ENCODE peak calls at places on chromosomes 6 and 20, in five cellular contexts. B is heart left ventricle, J is IMR-90, H is pancreas, Q is psoas muscle. W is an unnamed sample. For H3K9me3, the result is how much of the 10 kb centered on the place peaks cover.

GRCh38 chr6:54847799-54848597 is 1.4 kb downstream of the FAM83B start:
- DNase-seq in J (peak), Q (no peak), B (no peak), H (no peak), W (no peak)

GRCh38 chr6:142174681-142175080 is 27.6 kb downstream of the VTA1 start:
- DNase-seq in J (no peak), Q (no peak), B (no peak), H (no peak), W (no peak)

GRCh38 chr6:83853968-83854501 is 875 bp downstream of the RIPPLY2 start:
- DNase-seq in H (no peak), B (no peak), Q (no peak), J (no peak), W (no peak)

GRCh38 chr20:54062812-54063280 is 7.5 kb downstream of the BCAS1 start:
- DNase-seq in J (peak), H (no peak), Q (no peak), B (no peak), W (no peak)

GRCh38 chr20:6975326-6975725 is 207.8 kb downstream of the BMP2 start:
- DNase-seq in H (no peak), J (no peak), B (no peak), Q (no peak), W (no peak)

GRCh38 chr6:82015526-82015925 is 232.0 kb downstream of the IBTK start:
- DNase-seq in H (no peak), J (no peak), Q (no peak), B (no peak), W (no peak)

GRCh38 chr6:166055801-166056200 is 111.8 kb downstream of the TBXT start:
- DNase-seq in H (no peak), B (no peak), J (no peak), Q (no peak), W (no peak)

GRCh38 chr6:169824848-169825557 is 73.6 kb downstream of the ERMARD start:
- DNase-seq in J (no peak), Q (no peak), H (no peak), B (no peak), W (no peak)

GRCh38 chr20:62603021-62603906 is 39.0 kb upstream of the SLCO4A1 start:
- DNase-seq in H (peak), Q (peak), J (peak), B (peak), W (no peak)

GRCh38 chr20:51581571-51581970 is 39.1 kb upstream of the NFATC2 start:
- DNase-seq in B (no peak), Q (no peak), J (no peak), H (no peak), W (no peak)

GRCh38 chr20:47705497-47705856 is 79.8 kb downstream of the SULF2 start:
- DNase-seq in Q (no peak), J (no peak), B (peak), H (no peak), W (no peak)

GRCh38 chr6:26125015-26125690 is 37.9 kb downstream of the HFE start:
- DNase-seq in B (no peak), J (no peak), Q (no peak), H (peak), W (no peak)

GRCh38 chr6:43887340-43887858 is 117.4 kb downstream of the VEGFA start:
- DNase-seq in H (no peak), J (no peak), B (no peak), Q (no peak), W (no peak)

GRCh38 chr6:51550243-51550642 is 537.2 kb downstream of the PKHD1 start:
- DNase-seq in J (no peak), B (no peak), H (no peak), Q (no peak), W (no peak)

GRCh38 chr20:25214416-25214770 is 18.9 kb downstream of the ENTPD6 start:
- DNase-seq in J (no peak), Q (no peak), B (no peak), H (no peak), W (no peak)

GRCh38 chr6:145815351-145815772 is 767 bp upstream of the FBXO30 start:
- DNase-seq in Q (peak), J (peak), B (no peak), H (no peak), W (no peak)

GRCh38 chr6:108027594-108027993 is 46.9 kb downstream of the OSTM1 start:
- DNase-seq in B (no peak), Q (no peak), J (peak), H (peak), W (no peak)

GRCh38 chr6:21587925-21588811 is 5.4 kb upstream of the SOX4 start:
- DNase-seq in B (peak), J (peak), H (peak), Q (peak), W (no peak)

GRCh38 chr6:45626087-45626891 is 248.6 kb upstream of the SUPT3H start:
- DNase-seq in J (peak), Q (no peak), H (no peak), B (no peak), W (no peak)

GRCh38 chr6:86154852-86155251 is 512.2 kb upstream of the SYNCRIP start:
- DNase-seq in B (no peak), H (no peak), Q (no peak), J (no peak), W (no peak)

GRCh38 chr6:165717732-165718465 is 54.9 kb upstream of the PDE10A start:
- DNase-seq in B (no peak), H (no peak), Q (no peak), J (peak), W (no peak)

GRCh38 chr20:61942526-61942925 is 123.2 kb downstream of the TAF4 start:
- DNase-seq in H (no peak), Q (no peak), J (no peak), B (no peak), W (no peak)

GRCh38 chr20:39146394-39146793 is 184.2 kb downstream of the DHX35 start:
- DNase-seq in B (no peak), H (no peak), Q (no peak), J (no peak), W (no peak)

GRCh38 chr6:26175428-26176181 is 88.4 kb downstream of the HFE start:
- DNase-seq in H (no peak), J (peak), Q (no peak), B (no peak), W (peak)

GRCh38 chr6:87661503-87661902 is 40.5 kb downstream of the AKIRIN2 start:
- DNase-seq in J (peak), B (no peak), H (no peak), Q (no peak), W (no peak)

DNA sequence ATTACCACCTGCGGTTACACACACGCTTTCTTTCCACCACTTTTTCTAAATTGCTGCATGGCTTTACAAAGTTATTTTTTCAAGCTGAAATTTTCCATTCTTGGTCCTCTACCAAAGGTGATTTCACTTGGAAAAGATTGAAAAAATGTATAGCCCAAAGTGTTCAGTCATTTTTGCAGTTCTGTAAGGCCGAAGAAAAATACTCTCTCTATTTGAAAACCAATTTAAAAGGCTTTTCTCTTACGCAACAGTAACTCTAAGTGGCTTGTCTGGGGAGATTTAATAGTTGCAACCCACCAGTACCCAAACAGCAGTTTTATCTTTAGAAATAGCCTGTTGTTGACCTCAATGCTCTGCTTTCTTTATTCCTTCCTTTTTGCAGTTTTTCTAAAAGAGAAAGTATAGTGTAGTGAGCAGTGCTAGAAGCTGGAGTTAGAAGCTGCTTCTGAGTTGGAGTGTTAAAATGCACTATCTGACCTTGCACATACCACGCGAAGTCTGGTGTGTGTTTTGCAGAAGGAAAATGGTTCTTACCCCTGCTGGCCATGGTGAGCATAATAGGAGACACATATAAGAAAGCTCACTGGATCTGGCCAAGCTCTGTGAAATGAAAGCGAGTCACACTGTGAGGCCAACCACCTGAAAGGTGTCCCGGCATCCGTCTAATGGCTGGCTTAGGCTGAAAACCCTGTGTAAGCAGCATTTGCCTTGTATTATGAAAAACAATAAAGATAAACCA is 271.6 kb upstream of the PRND start:
- DNase-seq in Q (no peak), B (no peak), J (peak), H (no peak), W (no peak)
- TF ChIP-seq CTCF in Q (no peak), B (no peak), J (peak), H (no peak), W (no peak)

DNA sequence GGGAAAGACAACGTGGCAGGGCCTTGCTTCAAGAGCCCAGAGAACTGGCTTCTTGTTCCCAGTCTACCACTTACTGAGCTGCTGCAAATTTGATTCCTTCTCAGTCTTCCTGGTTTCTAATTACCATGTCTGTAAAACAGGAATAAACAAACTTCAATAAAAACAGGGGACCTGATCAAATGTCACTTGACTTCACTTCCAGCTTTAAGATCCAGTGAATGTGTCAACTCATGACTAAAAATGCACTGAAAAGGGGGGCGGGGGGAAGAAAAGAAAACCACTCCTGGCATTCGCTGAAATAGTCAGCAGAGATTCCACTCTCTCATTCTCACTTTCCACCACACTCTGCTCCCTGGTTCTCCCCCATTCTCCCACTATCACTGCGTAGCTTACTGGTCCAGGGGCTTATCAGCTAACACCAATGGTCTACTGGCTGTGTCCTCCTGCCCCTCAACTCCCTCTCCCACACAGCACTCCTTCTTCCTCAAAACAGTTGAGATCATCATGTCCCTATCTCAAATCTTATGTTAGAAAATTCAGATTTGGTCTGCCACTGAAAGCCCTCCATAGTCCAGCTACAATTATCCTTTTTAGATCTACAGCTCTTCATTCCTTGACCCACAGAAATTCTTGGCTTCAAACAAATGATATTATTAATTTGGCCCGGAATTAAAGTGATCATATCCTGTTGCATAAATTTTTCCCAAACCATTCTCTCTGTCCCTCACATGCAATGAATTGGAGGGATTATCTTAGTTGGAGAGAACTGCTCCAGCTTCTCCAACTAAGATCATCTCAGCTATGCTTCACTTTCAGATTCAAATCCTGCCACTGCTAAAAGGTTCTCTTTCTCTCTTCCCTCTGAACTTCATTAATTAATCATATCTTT is 494.4 kb upstream of the MARCKS start:
- DNase-seq in B (no peak), H (no peak), J (peak), Q (no peak), W (no peak)
- H3K27ac ChIP-seq in B (no peak), H (no peak), J (peak), Q (no peak), W (no peak)

GRCh38 chr6:168007592-168008338 is 10.3 kb downstream of the KIF25 start:
- DNase-seq in Q (no peak), J (peak), H (peak), B (no peak), W (no peak)
- H3K9me3 ChIP-seq in Q (under half), J (under half), H (under half), B (under half), W (under half)

GRCh38 chr20:59222239-59222981 is 58.8 kb downstream of the ZNF831 start:
- DNase-seq in H (peak), J (peak), B (peak), Q (peak), W (peak)

GRCh38 chr20:59221881-59222238 is 58.2 kb downstream of the ZNF831 start:
- DNase-seq in H (no peak), B (no peak), J (no peak), Q (no peak), W (no peak)

GRCh38 chr20:59221049-59221748 is 57.6 kb downstream of the ZNF831 start:
- DNase-seq in Q (no peak), H (no peak), B (no peak), J (no peak), W (no peak)

GRCh38 chr20:59223750-59224149 is 60.1 kb downstream of the ZNF831 start:
- DNase-seq in B (no peak), J (no peak), H (no peak), Q (no peak), W (no peak)

GRCh38 chr20:59222982-59223610 is 59.5 kb downstream of the ZNF831 start:
- DNase-seq in B (no peak), J (no peak), Q (no peak), H (no peak), W (no peak)
- TF ChIP-seq CTCF in B (no peak), J (no peak), Q (no peak), H (no peak), W (no peak)

GRCh38 chr20:22402990-22403859 is 181.1 kb downstream of the FOXA2 start:
- DNase-seq in Q (no peak), B (no peak), J (no peak), H (no peak), W (no peak)
- H3K27ac ChIP-seq in Q (no peak), B (no peak), J (no peak), H (peak), W (no peak)

DNA sequence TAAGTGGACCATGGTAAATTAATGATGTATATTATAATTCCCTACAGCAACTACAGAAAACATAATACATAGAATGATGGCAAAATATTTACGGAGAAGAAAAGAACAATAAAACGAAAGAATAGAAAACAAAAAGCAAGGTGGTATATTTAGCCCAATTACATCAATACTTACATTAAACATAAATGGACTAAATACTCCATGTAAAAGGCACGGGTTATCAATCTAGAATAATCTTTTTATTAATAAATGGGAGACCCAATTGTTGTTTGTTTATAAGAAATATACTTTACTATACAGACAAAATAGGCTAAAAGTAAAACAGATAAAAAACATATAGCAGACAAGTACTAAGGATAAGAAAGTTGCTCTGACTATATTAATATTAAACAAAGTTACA is 137.2 kb downstream of the TASP1 start:
- DNase-seq in H (no peak), J (no peak), Q (no peak), B (no peak), W (no peak)
- H3K9me3 ChIP-seq in H (under half), J (under half), Q (under half), B (half or more), W (under half)

DNA sequence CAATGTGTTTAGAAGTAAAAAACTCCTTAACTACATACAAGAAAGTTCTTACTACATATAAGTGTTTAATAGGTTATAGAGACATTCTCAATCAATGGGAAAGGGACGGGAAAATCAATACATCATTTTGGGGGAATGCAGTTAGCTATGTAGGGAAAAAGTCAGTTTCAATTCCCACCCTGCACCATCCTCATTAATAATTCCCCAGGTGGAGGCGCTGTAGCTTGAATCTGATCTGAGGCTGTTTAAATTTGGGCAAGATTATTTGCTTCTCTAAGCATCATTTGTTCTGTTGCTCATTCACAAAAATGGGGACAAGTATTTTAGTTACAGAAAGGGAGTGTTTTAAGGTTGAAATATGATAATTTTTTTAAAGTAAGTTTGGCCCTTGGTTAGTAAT is 19.1 kb downstream of the OLIG3 start:
- DNase-seq in B (no peak), Q (no peak), J (no peak), H (no peak), W (no peak)
- TF ChIP-seq CTCF in B (no peak), Q (no peak), J (no peak), H (no peak), W (peak)

DNA sequence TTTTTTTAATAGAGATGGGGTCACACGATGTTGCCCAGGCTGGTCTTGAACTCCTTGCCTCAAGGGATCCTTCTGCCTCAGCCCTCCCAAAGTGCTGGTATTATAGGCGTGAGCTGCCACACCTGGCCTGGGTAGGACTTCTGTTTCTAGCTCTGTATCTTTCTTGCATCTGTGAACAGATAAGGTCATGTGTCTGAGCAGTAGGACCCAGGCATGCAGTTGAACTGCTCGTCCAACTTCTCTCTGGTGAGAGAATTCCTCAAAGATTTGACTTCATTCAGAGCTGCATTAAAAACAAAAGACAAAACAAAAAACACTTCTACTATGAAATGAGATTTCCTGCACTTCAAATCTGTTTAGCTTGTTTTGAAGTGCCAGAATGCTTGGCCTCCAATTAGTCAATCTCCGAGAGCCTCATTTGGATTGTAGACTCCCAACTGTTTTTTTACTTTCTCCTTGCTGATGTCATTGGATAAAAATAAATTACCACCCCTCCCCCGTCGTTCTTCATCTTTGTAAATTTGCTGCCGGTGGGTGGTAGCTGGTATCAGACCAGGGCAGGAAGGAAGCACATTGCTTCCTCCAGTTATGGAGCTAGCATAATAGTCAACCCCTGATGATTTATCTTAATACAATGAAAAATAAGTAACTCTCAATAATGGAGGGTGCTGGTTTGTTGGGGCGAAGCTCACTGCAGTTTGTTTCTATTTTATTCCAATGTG is 17.6 kb downstream of the CD109 start:
- DNase-seq in H (no peak), J (no peak), Q (no peak), B (no peak), W (no peak)
- H3K27ac ChIP-seq in H (no peak), J (no peak), Q (peak), B (peak), W (no peak)

DNA sequence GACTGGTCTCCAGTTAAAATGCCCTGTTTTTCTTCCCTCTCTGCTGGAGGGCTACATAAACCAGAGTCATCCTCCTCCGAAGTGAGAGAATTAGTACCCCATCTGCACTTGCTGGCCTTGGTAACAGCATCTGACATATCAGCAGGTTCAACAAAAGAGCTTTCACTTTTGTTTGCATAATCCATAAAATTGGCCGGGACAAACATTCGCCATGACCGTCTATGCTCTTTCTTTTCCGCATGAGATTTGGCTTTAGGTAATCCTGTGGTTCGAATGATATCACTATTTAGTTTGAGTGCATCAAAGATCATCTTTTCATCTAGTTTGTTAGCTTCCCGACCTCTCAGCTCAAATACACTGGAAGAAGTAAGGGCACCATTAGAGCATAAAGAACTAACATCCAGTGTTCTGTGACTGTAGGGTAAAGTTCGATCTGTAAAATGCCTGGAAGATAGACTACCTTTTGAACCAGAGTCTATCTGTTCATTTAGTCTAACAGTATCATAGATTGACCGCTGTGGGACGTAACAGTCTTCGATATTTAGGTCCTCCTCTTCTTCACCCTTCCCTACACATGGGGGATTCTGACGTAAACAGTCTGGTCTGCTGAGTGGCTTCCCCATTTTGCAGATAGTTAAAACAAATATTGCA is 101.6 kb downstream of the DST start:
- DNase-seq in Q (no peak), B (no peak), H (peak), J (peak), W (no peak)
- H3K9me3 ChIP-seq in Q (under half), B (under half), H (under half), J (under half), W (under half)